ENCODE peak calls at places on chromosomes 5 and 9, in nine cellular contexts. P, I, B, K, Y, H, F, U and C are unnamed samples.

GRCh38 chr5:150175536-150175935 is 9.0 kb downstream of the CDX1 start:
- DNase-seq in P (peak), I (peak), B (peak), K (no peak), Y (no peak), H (no peak), F (no peak), U (peak), C (no peak)

GRCh38 chr5:40676643-40677333 is 2.9 kb upstream of the PTGER4 start:
- DNase-seq in P (peak), I (no peak), B (peak), K (no peak), Y (peak), H (peak), F (peak), U (peak), C (peak)

GRCh38 chr5:132219981-132220380 is 7.7 kb downstream of the P4HA2 start:
- DNase-seq in P (no peak), I (no peak), B (no peak), K (no peak), Y (no peak), H (no peak), F (no peak), U (no peak), C (no peak)

GRCh38 chr5:42992035-42992570 is 48.0 kb downstream of the ANXA2R start:
- DNase-seq in P (peak), I (no peak), B (peak), K (peak), Y (no peak), H (peak), F (peak), U (peak), C (peak)

GRCh38 chr9:96513622-96514021 is 63.7 kb downstream of the HABP4 start:
- DNase-seq in P (peak), I (no peak), B (peak), K (no peak), Y (no peak), H (peak), F (no peak), U (no peak), C (no peak)

GRCh38 chr9:134663753-134664415 is 22.3 kb downstream of the COL5A1 start:
- DNase-seq in P (no peak), I (no peak), B (no peak), K (no peak), Y (no peak), H (no peak), F (peak), U (no peak), C (no peak)

GRCh38 chr5:66066826-66067225 is 77.3 kb upstream of the SREK1 start:
- DNase-seq in P (no peak), I (no peak), B (no peak), K (no peak), Y (no peak), H (no peak), F (no peak), U (no peak), C (no peak)

GRCh38 chr9:121133104-121133816 is 58.5 kb downstream of the CNTRL start:
- DNase-seq in P (no peak), I (no peak), B (no peak), K (peak), Y (no peak), H (no peak), F (no peak), U (peak), C (peak)

GRCh38 chr9:69785757-69786156 is 25.9 kb upstream of the PTAR1 start:
- DNase-seq in P (peak), I (no peak), B (peak), K (no peak), Y (peak), H (peak), F (no peak), U (peak), C (no peak)

GRCh38 chr5:176653986-176654385 is 6.7 kb downstream of the TSPAN17 start:
- DNase-seq in P (no peak), I (no peak), B (no peak), K (no peak), Y (no peak), H (no peak), F (no peak), U (no peak), C (no peak)

GRCh38 chr9:132977626-132978450 is 656 bp upstream of the GFI1B start:
- DNase-seq in P (peak), I (peak), B (peak), K (peak), Y (no peak), H (no peak), F (peak), U (peak), C (peak)

GRCh38 chr9:77663754-77664153 is 15.6 kb upstream of the GNA14 start:
- DNase-seq in P (peak), I (no peak), B (no peak), K (no peak), Y (no peak), H (peak), F (no peak), U (no peak), C (no peak)

GRCh38 chr5:103465891-103466290 is 96.7 kb downstream of the NUDT12 start:
- DNase-seq in P (no peak), I (no peak), B (no peak), K (no peak), Y (no peak), H (no peak), F (no peak), U (no peak), C (no peak)

GRCh38 chr9:98215821-98216220 is 23.4 kb upstream of the CORO2A start:
- DNase-seq in P (no peak), I (peak), B (no peak), K (no peak), Y (no peak), H (no peak), F (no peak), U (peak), C (peak)
- TF ChIP-seq CTCF in P (peak), I (peak), B (peak), K (no peak), Y (peak), H (peak), F (peak), U (peak), C (no peak)

GRCh38 chr9:130043654-130044623 is 950 bp upstream of the FNBP1 start:
- DNase-seq in P (peak), I (peak), B (peak), K (no peak), Y (no peak), H (peak), F (peak), U (peak), C (no peak)
- TF ChIP-seq CTCF in P (peak), I (no peak), B (peak), K (no peak), Y (peak), H (no peak), F (peak), U (peak), C (no peak)

DNA sequence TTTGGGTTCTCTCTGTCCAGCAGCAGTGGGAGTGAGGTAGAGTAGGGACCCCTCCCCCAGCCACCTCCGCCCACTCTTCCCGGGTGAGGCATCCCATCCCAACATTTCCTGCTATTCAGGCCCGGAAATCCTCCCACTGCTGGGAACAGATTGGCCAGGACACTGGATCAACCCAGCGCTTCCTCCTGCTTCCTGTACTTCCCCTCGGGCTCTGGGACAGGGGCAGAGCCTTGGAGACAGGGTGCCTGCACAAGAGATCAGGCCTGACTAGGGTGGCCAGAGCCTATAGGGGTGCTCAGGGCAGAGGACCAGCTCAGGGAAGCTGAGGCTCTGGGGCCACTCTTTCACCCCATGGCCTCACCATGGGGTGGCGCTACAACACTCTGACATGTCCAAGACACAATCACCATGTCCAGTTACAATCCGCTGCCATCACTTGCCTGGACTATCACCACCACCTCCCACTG is 14.5 kb downstream of the SH2D3C start:
- DNase-seq in P (no peak), I (no peak), B (no peak), K (no peak), Y (no peak), H (no peak), F (peak), U (peak), C (peak)
- TF ChIP-seq CTCF in P (peak), I (peak), B (peak), K (no peak), Y (no peak), H (peak), F (peak), U (peak), C (peak)

DNA sequence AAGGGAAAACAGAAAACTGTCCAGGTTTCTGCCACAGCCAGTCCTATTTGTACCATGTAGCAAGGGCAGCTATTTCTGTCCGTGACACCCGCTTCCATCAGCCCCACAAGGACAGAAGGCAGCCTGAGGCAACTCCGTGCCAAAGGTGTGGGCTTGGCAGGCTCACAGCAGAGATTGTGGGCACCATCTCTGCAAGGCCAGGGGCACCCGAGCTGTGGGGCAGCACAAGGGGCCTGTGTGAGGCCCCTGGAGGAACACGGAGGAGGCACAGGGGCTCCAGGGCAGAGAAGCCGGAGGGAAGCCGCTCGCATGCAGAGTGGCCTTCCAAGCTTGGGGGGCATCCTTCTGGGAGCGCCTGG is 43.5 kb downstream of the COL23A1 start:
- DNase-seq in P (no peak), I (no peak), B (no peak), K (no peak), Y (no peak), H (no peak), F (peak), U (no peak), C (no peak)
- TF ChIP-seq CTCF in P (no peak), I (no peak), B (no peak), K (no peak), Y (no peak), H (no peak), F (no peak), U (no peak), C (no peak)

DNA sequence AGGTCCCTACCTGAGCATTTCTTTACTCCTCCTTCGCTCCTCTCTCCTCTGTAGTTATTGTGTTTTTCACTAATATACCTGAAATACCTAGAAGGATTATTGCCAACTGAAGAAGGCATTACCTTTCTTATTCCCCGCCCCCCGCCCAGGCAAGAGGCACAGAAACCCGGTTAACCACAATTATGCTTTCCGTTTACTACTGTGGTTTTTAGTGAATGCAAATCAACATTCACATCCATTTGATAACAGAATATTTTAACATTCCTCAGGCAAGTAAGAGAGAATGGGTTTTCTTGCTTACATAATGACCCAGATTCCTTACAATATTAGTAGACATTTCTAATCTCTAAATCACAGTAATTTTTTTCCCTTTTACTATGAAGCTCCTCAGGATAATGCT is 137.0 kb downstream of the PCSK5 start:
- DNase-seq in P (peak), I (no peak), B (no peak), K (no peak), Y (no peak), H (peak), F (no peak), U (no peak), C (peak)
- TF ChIP-seq CTCF in P (no peak), I (no peak), B (no peak), K (no peak), Y (no peak), H (no peak), F (no peak), U (no peak), C (no peak)

GRCh38 chr5:7519564-7519963 is 123.6 kb downstream of the ADCY2 start:
- DNase-seq in P (no peak), I (no peak), B (no peak), K (no peak), Y (no peak), H (no peak), F (no peak), U (no peak), C (no peak)

GRCh38 chr5:7517006-7517405 is 121.1 kb downstream of the ADCY2 start:
- DNase-seq in P (no peak), I (no peak), B (no peak), K (no peak), Y (no peak), H (no peak), F (no peak), U (no peak), C (no peak)

GRCh38 chr5:7518947-7519560 is 123.1 kb downstream of the ADCY2 start:
- DNase-seq in P (no peak), I (no peak), B (no peak), K (no peak), Y (no peak), H (no peak), F (no peak), U (peak), C (no peak)
- TF ChIP-seq CTCF in P (no peak), I (no peak), B (no peak), K (no peak), Y (no peak), H (no peak), F (no peak), U (peak), C (no peak)

DNA sequence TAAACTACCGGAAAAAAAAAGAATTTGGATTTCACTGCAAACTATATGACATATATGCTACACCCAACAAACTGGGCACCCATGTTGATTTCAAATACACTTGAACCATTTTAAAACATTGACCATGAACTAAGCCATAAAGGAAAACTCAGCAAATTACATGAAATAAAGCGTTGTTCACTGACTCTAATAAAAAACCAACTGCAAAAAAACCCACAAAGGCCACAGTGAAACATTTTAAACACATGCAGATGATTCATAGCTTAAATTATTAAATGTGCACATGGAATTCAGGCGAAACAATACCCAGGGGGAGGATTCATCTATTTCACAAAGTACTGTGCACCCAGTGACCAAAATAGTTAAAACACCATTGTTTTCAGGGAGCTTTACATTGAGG is 33.3 kb downstream of the MTRR start:
- DNase-seq in P (no peak), I (no peak), B (no peak), K (no peak), Y (no peak), H (no peak), F (no peak), U (no peak), C (no peak)
- TF ChIP-seq CTCF in P (no peak), I (no peak), B (no peak), K (no peak), Y (no peak), H (no peak), F (no peak), U (no peak), C (no peak)

DNA sequence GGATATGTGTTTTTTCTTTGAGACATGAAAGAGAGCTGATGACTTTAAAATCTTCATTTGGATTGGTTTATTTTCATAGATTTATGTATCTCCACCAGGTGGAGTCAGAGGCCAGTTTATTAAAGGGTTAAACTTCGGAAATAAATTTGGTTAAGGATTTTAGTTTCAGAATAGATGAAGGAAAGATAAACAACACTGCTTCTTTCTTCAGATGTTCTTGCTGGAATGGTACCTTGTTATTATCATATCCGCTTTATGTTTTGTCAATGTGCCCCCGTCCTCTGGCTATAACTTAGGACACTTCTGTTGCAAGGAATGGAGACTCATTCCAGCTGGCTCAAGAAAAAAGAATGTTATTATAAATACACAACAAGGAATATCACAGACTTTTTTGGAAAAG is 81.2 kb downstream of the ALDH1A1 start:
- DNase-seq in P (peak), I (no peak), B (peak), K (no peak), Y (no peak), H (no peak), F (no peak), U (peak), C (no peak)
- TF ChIP-seq CTCF in P (peak), I (no peak), B (peak), K (no peak), Y (peak), H (peak), F (peak), U (no peak), C (no peak)

GRCh38 chr5:101942321-101942882 is 353.7 kb downstream of the SLCO4C1 start:
- DNase-seq in P (no peak), I (peak), B (no peak), K (no peak), Y (no peak), H (no peak), F (no peak), U (peak), C (peak)
- TF ChIP-seq CTCF in P (no peak), I (peak), B (no peak), K (no peak), Y (peak), H (peak), F (peak), U (peak), C (peak)